ENCODE peak calls at places on chromosomes 4 and X, in six cellular contexts. M, H, F, G, Y and W are unnamed samples.

GRCh38 chr4:85928775-85929585 is 430.9 kb downstream of the MAPK10 start:
- DNase-seq in M (no peak), H (no peak), F (no peak), G (no peak), Y (no peak), W (no peak)

GRCh38 chr4:105472871-105473339 is 957 bp downstream of the PPA2 start:
- DNase-seq in M (no peak), H (no peak), F (peak; percentile 38), G (no peak), Y (no peak), W (no peak)

GRCh38 chr4:20395160-20395773 is 143.6 kb downstream of the SLIT2 start:
- DNase-seq in M (peak; percentile 61), H (peak; percentile 38), F (no peak), G (no peak), Y (peak; percentile 52), W (peak; percentile 20)

GRCh38 chrX:8042304-8042703 is 115.1 kb upstream of the PNPLA4 start:
- DNase-seq in M (no peak), H (no peak), F (no peak), G (no peak), Y (peak; percentile 7), W (peak; percentile 1)

GRCh38 chrX:107445146-107445545 is 4.3 kb upstream of the FRMPD3 start:
- DNase-seq in M (no peak), H (no peak), F (no peak), G (no peak), Y (no peak), W (no peak)

GRCh38 chrX:154804957-154805695 is at the start of gene MPP1:
- DNase-seq in M (peak; percentile 65), H (peak; percentile 80), F (peak; percentile 82), G (peak; percentile 29), Y (peak; percentile 89), W (peak; percentile 92)

GRCh38 chr4:127623755-127624087 is 9.0 kb upstream of the INTU start:
- DNase-seq in M (peak; percentile 7), H (no peak), F (no peak), G (no peak), Y (no peak), W (no peak)

GRCh38 chr4:7279902-7280301 is 87.6 kb downstream of the SORCS2 start:
- DNase-seq in M (no peak), H (no peak), F (no peak), G (no peak), Y (no peak), W (no peak)

GRCh38 chr4:1722551-1723071 is 1.3 kb downstream of the TACC3 start:
- DNase-seq in M (no peak), H (no peak), F (no peak), G (no peak), Y (peak; percentile 27), W (no peak)

GRCh38 chr4:150316332-150317205 is 238.3 kb downstream of the DCLK2 start:
- DNase-seq in M (no peak), H (no peak), F (no peak), G (no peak), Y (no peak), W (peak; percentile 66)

GRCh38 chr4:1156069-1156468 is 16.3 kb downstream of the SPON2 start:
- DNase-seq in M (no peak), H (no peak), F (no peak), G (no peak), Y (no peak), W (no peak)

GRCh38 chr4:39375478-39375877 is 9.3 kb upstream of the RFC1 start:
- DNase-seq in M (no peak), H (no peak), F (no peak), G (no peak), Y (no peak), W (no peak)

GRCh38 chrX:20529711-20530110 is 263.0 kb upstream of the RPS6KA3 start:
- DNase-seq in M (no peak), H (no peak), F (no peak), G (no peak), Y (no peak), W (no peak)

GRCh38 chr4:152054731-152055130 is 293.9 kb upstream of the GATB start:
- DNase-seq in M (no peak), H (no peak), F (no peak), G (no peak), Y (no peak), W (no peak)

GRCh38 chrX:135625995-135626394 is 87.4 kb upstream of the CT45A1 start:
- DNase-seq in M (peak; percentile 38), H (peak; percentile 4), F (no peak), G (no peak), Y (peak; percentile 14), W (peak; percentile 4)

GRCh38 chrX:10011261-10011931 is 44.2 kb downstream of the CLDN34 start:
- DNase-seq in M (no peak), H (no peak), F (no peak), G (no peak), Y (peak; percentile 45), W (no peak)

GRCh38 chrX:12975670-12975965 is 708 bp downstream of the TMSB4X start:
- DNase-seq in M (peak; percentile 20), H (no peak), F (no peak), G (peak; percentile 8), Y (no peak), W (no peak)

GRCh38 chr4:6116696-6117285 is 83.6 kb downstream of the JAKMIP1 start:
- DNase-seq in M (no peak), H (no peak), F (no peak), G (no peak), Y (no peak), W (no peak)

GRCh38 chr4:168197926-168198325 is 105.6 kb downstream of the ANXA10 start:
- DNase-seq in M (no peak), H (no peak), F (no peak), G (no peak), Y (no peak), W (no peak)

GRCh38 chrX:94053575-94053974 is 379.6 kb downstream of the FAM133A start:
- DNase-seq in M (no peak), H (no peak), F (no peak), G (no peak), Y (no peak), W (no peak)

GRCh38 chrX:134969726-134970125 is 21.1 kb upstream of the SMIM10 start:
- DNase-seq in M (no peak), H (no peak), F (no peak), G (no peak), Y (no peak), W (no peak)

GRCh38 chr4:176360446-176360845 is 40.7 kb downstream of the SPCS3 start:
- DNase-seq in M (no peak), H (no peak), F (no peak), G (no peak), Y (no peak), W (no peak)

GRCh38 chr4:99301376-99302164 is 10.8 kb upstream of the ADH1A start:
- DNase-seq in M (no peak), H (no peak), F (no peak), G (no peak), Y (no peak), W (no peak)

GRCh38 chr4:81723927-81724587 is 252.3 kb upstream of the RASGEF1B start:
- DNase-seq in M (no peak), H (no peak), F (no peak), G (no peak), Y (no peak), W (no peak)